ENCODE peak calls at places on chromosomes 16 and 17, in five cellular contexts. K is HepG2, X is HCT116, Q is H1, U is GM12878. Y is an unnamed sample.

GRCh38 chr16:2177101-2177500 is 19.3 kb downstream of the CASKIN1 start:
- DNase-seq in X (no peak), U (no peak), K (no peak), Q (no peak), Y (no peak)

GRCh38 chr17:16820161-16820877 is 130.3 kb downstream of the CCDC144A start:
- DNase-seq in U (no peak), Q (no peak), K (no peak), X (no peak), Y (no peak)

GRCh38 chr17:81976332-81977210 is 858 bp upstream of the ASPSCR1 start:
- DNase-seq in Q (peak), U (no peak), X (no peak), K (no peak), Y (no peak)

GRCh38 chr17:32807577-32807976 is 69.3 kb downstream of the MYO1D start:
- DNase-seq in Q (no peak), X (no peak), U (no peak), K (peak), Y (no peak)

GRCh38 chr17:81420769-81421462 is 25.7 kb downstream of the BAHCC1 start:
- DNase-seq in K (no peak), U (no peak), Q (no peak), X (no peak), Y (no peak)

GRCh38 chr17:19004601-19005441 is at the start of gene FAM83G:
- DNase-seq in X (peak), Q (peak), U (peak), K (peak), Y (peak)

GRCh38 chr17:61562287-61562686 is 28.7 kb downstream of the NACA2 start:
- DNase-seq in Q (no peak), X (no peak), U (no peak), K (no peak), Y (no peak)

GRCh38 chr16:17476414-17477259 is 5.9 kb upstream of the XYLT1 start:
- DNase-seq in X (peak), Q (peak), U (no peak), K (peak), Y (peak)

GRCh38 chr17:27296427-27296979 is 2.6 kb downstream of the WSB1 start:
- DNase-seq in K (no peak), U (no peak), X (no peak), Q (no peak), Y (no peak)

GRCh38 chr17:40283662-40284061 is 4.0 kb upstream of the CDC6 start:
- DNase-seq in Q (no peak), X (peak), U (no peak), K (no peak), Y (no peak)

GRCh38 chr17:40281663-40282062 is 6.0 kb upstream of the CDC6 start:
- DNase-seq in X (no peak), K (no peak), Q (no peak), U (no peak), Y (no peak)

GRCh38 chr17:40286473-40286872 is 1.2 kb upstream of the CDC6 start:
- DNase-seq in Q (no peak), K (peak), X (no peak), U (no peak), Y (no peak)

GRCh38 chr17:40287159-40287493 is 553 bp upstream of the CDC6 start:
- DNase-seq in Q (no peak), U (no peak), K (no peak), X (no peak), Y (no peak)

GRCh38 chr17:40284085-40284713 is 3.5 kb upstream of the CDC6 start:
- DNase-seq in X (peak), U (no peak), K (no peak), Q (no peak), Y (no peak)
- TF ChIP-seq SRF in X (peak), U (no peak), K (no peak), Q (no peak), Y (no peak)

DNA sequence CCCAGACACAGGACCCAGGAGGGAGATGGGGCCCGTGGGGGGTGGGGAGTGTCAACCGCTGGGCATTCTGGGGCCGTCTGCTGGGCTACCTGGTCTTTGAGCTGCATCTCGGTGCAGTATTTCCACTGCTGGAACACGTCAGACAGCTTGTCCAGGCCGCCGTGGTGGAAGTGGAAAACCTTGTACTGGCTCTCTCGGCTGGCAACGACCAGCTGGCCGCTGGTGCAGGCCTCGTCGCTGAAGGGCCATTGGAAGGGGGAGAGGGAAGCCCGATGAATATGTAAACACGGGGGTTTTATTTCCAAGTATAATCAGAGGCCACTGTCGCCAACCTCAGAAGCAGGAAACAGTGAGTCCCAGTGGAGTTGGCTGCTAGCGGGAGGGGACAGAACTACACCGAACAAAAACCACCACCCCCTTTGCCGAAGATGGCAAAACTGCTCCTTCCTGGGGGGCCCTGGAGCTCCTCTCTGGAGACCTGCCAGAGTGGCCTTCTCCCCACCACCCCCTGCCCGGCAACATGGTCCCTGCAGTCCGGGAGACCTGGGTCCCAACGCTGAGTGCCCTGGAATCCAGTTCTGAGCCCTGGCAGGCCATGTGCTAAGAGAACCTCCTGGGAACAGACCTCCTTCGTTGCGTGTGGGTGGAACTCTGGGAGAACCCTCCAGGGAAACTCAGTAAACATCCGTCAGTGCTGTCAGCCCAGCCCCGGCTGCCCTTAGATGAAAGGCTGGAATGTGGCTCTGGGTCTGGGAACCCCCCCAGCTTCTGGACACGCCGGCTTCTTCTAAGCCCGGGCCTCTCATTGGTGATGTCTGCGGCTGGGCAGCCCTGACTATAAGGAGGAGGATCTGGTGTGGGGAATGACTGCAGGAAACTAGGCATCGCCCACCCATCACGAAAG is 84.1 kb downstream of the TBC1D16 start:
- DNase-seq in Q (no peak), U (no peak), X (no peak), K (peak), Y (no peak)
- TF ChIP-seq SRF in Q (no peak), U (no peak), X (no peak), K (no peak), Y (no peak)

DNA sequence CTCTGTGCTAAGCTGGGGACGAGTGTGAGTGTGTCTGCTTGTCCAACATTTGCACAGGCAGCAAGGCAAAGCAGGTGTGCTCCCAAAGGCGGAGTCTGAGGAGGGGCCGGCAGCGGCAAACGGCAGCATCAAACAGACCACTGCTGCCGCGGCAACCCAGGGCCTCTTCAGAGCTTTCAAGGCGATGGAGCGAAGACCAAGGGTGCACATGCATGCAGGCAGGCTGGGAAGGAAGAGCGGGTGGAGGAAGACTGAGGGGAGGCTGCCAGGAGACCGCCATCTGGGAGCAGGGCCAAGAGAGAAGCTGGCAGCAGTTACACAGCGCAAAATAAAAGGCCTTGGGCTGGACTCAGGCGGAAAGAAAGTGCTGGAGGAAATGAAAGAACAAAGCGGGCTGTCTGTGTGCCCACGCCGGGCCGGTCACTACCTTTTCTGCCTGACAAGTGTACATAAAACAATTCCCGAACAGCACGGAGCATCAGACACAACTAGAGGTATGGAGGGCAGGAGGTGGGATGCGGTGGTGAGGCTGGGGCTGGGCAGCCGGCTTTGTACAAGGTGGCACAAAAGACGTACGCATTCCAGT is 8.5 kb downstream of the TIMM22 start:
- DNase-seq in K (no peak), X (no peak), U (no peak), Q (no peak), Y (no peak)
- TF ChIP-seq SRF in K (no peak), X (no peak), U (no peak), Q (no peak), Y (no peak)

GRCh38 chr17:47324224-47325020 is 667 bp downstream of the EFCAB13 start:
- DNase-seq in U (peak), K (no peak), X (no peak), Q (no peak), Y (peak)
- TF ChIP-seq SRF in U (no peak), K (no peak), X (no peak), Q (no peak), Y (no peak)

DNA sequence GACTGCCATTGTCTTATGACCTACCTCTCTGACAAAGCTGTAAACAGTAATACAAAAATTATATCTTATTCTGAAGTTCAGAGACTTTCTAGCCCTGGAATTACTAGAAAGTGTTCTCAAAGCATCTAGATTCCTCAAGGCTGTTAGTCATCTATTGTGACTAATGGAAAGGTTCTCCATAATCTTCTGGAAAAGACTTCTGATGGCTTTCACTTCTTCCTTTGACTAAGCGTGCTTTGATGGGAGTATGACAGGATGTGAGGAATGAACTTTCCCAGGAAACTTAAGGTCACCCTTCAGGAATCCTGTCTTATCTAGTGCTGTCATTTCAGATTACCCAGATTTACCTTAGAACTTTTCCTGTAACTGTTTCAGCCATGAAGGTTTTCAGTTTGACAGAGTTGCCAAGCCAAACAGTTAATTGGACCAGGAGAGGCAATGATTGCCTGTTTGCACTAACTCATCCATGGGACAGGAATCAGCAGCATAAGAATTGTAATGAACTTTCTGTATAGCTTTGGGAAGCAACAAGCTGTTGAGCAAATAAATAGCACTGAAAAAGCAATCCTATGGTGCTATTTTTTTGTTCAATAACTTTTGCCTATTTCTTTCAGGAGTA is 43.5 kb downstream of the AP2B1 start:
- DNase-seq in X (peak), K (no peak), U (no peak), Q (no peak), Y (no peak)
- TF ChIP-seq SRF in X (no peak), K (no peak), U (no peak), Q (no peak), Y (no peak)

Y was measured in K562.